ENCODE peak calls at places on chromosomes 13 and 19, in seven cellular contexts. Z is fibroblast of the aortic adventitia, Q is endothelial cell, I is cardiac fibroblast, W is mesothelial cell of epicardium, C is brain microvascular endothelial cell, P is H9. O is an unnamed sample.

GRCh38 chr19:5445667-5446066 is 9.6 kb upstream of the ZNRF4 start:
- DNase-seq in P (no peak), I (peak), Q (no peak), W (no peak), Z (no peak), C (no peak), O (no peak)

GRCh38 chr19:2574971-2575630 is 99.2 kb downstream of the GADD45B start:
- DNase-seq in C (no peak), P (no peak), I (no peak), W (peak), Z (no peak), Q (no peak), O (no peak)

GRCh38 chr19:33299061-33299665 is 3.2 kb downstream of the CEBPA start:
- DNase-seq in P (no peak), Z (no peak), I (no peak), Q (no peak), C (no peak), W (peak), O (no peak)

GRCh38 chr13:27481766-27482165 is 31.4 kb upstream of the MTIF3 start:
- DNase-seq in P (peak), Z (peak), I (peak), Q (peak), W (peak), C (peak), O (no peak)

GRCh38 chr19:17347361-17347760 is 10.0 kb downstream of the GTPBP3 start:
- DNase-seq in I (peak), W (no peak), C (no peak), Z (peak), P (no peak), Q (no peak), O (no peak)

GRCh38 chr13:48299591-48299990 is 4.0 kb upstream of the RB1 start:
- DNase-seq in Q (no peak), P (no peak), C (no peak), Z (no peak), I (no peak), W (no peak), O (no peak)

GRCh38 chr19:35027851-35028599 is 2.2 kb upstream of the SCN1B start:
- DNase-seq in Q (no peak), W (no peak), P (no peak), I (no peak), C (peak), Z (peak), O (peak)

GRCh38 chr13:62110079-62110478 is 694.4 kb upstream of the PCDH20 start:
- DNase-seq in Z (no peak), Q (no peak), W (no peak), I (no peak), P (no peak), C (no peak), O (no peak)

GRCh38 chr13:112905990-112906641 is 62.9 kb upstream of the MCF2L start:
- DNase-seq in P (peak), W (no peak), I (no peak), C (no peak), Q (no peak), Z (no peak), O (no peak)

GRCh38 chr13:77896977-77897376 is 21.7 kb downstream of the EDNRB start:
- DNase-seq in W (no peak), Q (no peak), Z (peak), C (no peak), I (peak), P (no peak), O (no peak)

GRCh38 chr13:109180905-109181425 is 551.6 kb downstream of the MYO16 start:
- DNase-seq in Z (peak), Q (no peak), W (no peak), I (peak), C (peak), P (no peak), O (peak)

GRCh38 chr13:49217962-49218492 is 2.1 kb upstream of the MLNR start:
- DNase-seq in Z (no peak), W (no peak), P (no peak), Q (no peak), I (no peak), C (no peak), O (no peak)

GRCh38 chr13:23496255-23496654 is 62.8 kb upstream of the SACS start:
- DNase-seq in P (no peak), Z (no peak), C (no peak), Q (no peak), I (no peak), W (no peak), O (no peak)

GRCh38 chr19:29665826-29666633 is 769 bp downstream of the PLEKHF1 start:
- DNase-seq in Q (no peak), Z (peak), C (peak), I (peak), W (no peak), P (peak), O (no peak)

GRCh38 chr19:55251296-55252081 is 7.3 kb downstream of the PPP6R1 start:
- DNase-seq in C (peak), I (peak), Z (peak), W (no peak), P (no peak), Q (no peak), O (no peak)

GRCh38 chr19:29532956-29533355 is 7.2 kb downstream of the VSTM2B start:
- DNase-seq in W (peak), Q (no peak), Z (no peak), C (no peak), I (no peak), P (peak), O (no peak)

GRCh38 chr19:48636859-48637448 is at the start of gene DBP:
- DNase-seq in Q (no peak), W (peak), Z (no peak), P (peak), C (no peak), I (no peak), O (no peak)

GRCh38 chr19:4197625-4198466 is 15.4 kb downstream of the ANKRD24 start:
- DNase-seq in P (peak), C (no peak), W (no peak), I (no peak), Z (no peak), Q (peak), O (no peak)

GRCh38 chr13:94417294-94417693 is 62.2 kb downstream of the DCT start:
- DNase-seq in I (no peak), Q (no peak), P (no peak), W (no peak), Z (no peak), C (no peak), O (no peak)

GRCh38 chr13:50797081-50797480 is 46.4 kb downstream of the DLEU7 start:
- DNase-seq in Z (peak), C (peak), P (no peak), Q (no peak), I (peak), W (no peak), O (no peak)

GRCh38 chr19:1610579-1610978 is 5.3 kb upstream of the UQCR11 start:
- DNase-seq in Z (no peak), W (no peak), C (no peak), P (no peak), I (no peak), Q (no peak), O (no peak)

GRCh38 chr19:2567580-2567979 is 91.7 kb downstream of the GADD45B start:
- DNase-seq in I (no peak), P (no peak), W (no peak), Z (no peak), Q (no peak), C (no peak), O (no peak)

GRCh38 chr19:1172353-1173159 is 1.5 kb downstream of the SBNO2 start:
- DNase-seq in I (peak), W (peak), Z (peak), Q (peak), C (no peak), P (no peak), O (no peak)

DNA sequence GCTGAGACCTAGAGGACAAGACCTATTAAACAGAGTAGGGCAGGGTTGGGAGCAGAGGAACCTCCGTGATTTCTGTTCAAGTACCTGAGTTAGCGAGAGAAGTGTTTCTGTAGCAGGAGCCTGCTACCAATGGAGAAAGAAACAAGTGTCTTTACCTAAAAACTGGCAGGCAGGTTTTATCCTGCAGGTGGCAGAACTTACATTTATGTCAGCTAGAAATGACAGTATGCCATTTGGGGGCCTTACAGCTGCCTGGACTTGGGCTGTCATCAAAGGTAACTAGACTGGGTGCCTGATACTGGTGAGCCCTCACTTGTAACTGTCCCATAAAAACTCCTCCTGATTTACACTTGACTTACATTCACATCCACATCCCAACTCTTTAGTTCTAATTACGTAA is 185.3 kb upstream of the MIR17HG start:
- DNase-seq in C (no peak), P (no peak), W (no peak), Q (no peak), I (no peak), Z (no peak), O (no peak)
- TF ChIP-seq CTCF in C (no peak), P (peak), W (no peak), Q (no peak), I (no peak), Z (no peak), O (peak)

GRCh38 chr19:58408152-58409009 is at the start of gene ZNF584:
- DNase-seq in C (peak), Q (peak), P (peak), W (peak), Z (peak), I (peak), O (peak)
- TF ChIP-seq CTCF in C (peak), Q (no peak), P (no peak), W (no peak), Z (peak), I (peak), O (no peak)

GRCh38 chr19:6963937-6964336 is 57.3 kb downstream of the MBD3L2B start:
- DNase-seq in P (no peak), W (no peak), C (no peak), Z (no peak), Q (no peak), I (no peak), O (no peak)
- TF ChIP-seq CTCF in P (peak), W (peak), C (peak), Z (peak), Q (no peak), I (peak), O (no peak)

GRCh38 chr13:30355405-30355741 is 48.0 kb upstream of the KATNAL1 start:
- DNase-seq in Z (no peak), W (no peak), P (peak), I (no peak), C (no peak), Q (peak), O (no peak)
- TF ChIP-seq CTCF in Z (peak), W (peak), P (no peak), I (peak), C (peak), Q (no peak), O (no peak)

GRCh38 chr13:72973234-72973633 is 85.6 kb upstream of the KLF5 start:
- DNase-seq in W (no peak), Q (no peak), P (no peak), I (no peak), C (no peak), Z (no peak), O (no peak)
- TF ChIP-seq CTCF in W (no peak), Q (no peak), P (no peak), I (no peak), C (no peak), Z (no peak), O (no peak)

O was measured in astrocyte of the cerebellum.